ENCODE peak calls at places on chromosome 12, in six cellular contexts. One of them, this sample, is unnamed.

GRCh38 chr12:131592972-131593371 is 117.9 kb upstream of the SFSWAP start:
- DNase-seq in cardiac muscle cell: no peak
- DNase-seq in fibroblast of the conjunctiva: no peak
- DNase-seq in left ventricle myocardium superior: no peak
- DNase-seq in AG04450: no peak
- DNase-seq in HTR-8/SVneo: no peak
- DNase-seq in this sample: no peak

GRCh38 chr12:113422929-113423669 is 919 bp downstream of the SDSL start:
- DNase-seq in HTR-8/SVneo: no peak
- DNase-seq in AG04450: no peak
- DNase-seq in left ventricle myocardium superior: no peak
- DNase-seq in fibroblast of the conjunctiva: no peak
- DNase-seq in cardiac muscle cell: no peak
- DNase-seq in this sample: no peak

GRCh38 chr12:6326316-6326959 is 15.4 kb downstream of the TNFRSF1A start:
- DNase-seq in fibroblast of the conjunctiva: peak; percentile 63
- DNase-seq in HTR-8/SVneo: peak; percentile 83
- DNase-seq in AG04450: no peak
- DNase-seq in cardiac muscle cell: peak; percentile 78
- DNase-seq in left ventricle myocardium superior: peak; percentile 68
- DNase-seq in this sample: no peak

GRCh38 chr12:105357162-105357691 is 26.7 kb downstream of the C12orf75 start:
- DNase-seq in HTR-8/SVneo: peak; percentile 26
- DNase-seq in cardiac muscle cell: no peak
- DNase-seq in AG04450: no peak
- DNase-seq in left ventricle myocardium superior: no peak
- DNase-seq in fibroblast of the conjunctiva: no peak
- DNase-seq in this sample: no peak

GRCh38 chr12:55636116-55636655 is 506 bp upstream of the OR10P1 start:
- DNase-seq in fibroblast of the conjunctiva: no peak
- DNase-seq in AG04450: no peak
- DNase-seq in cardiac muscle cell: no peak
- DNase-seq in left ventricle myocardium superior: no peak
- DNase-seq in HTR-8/SVneo: no peak
- DNase-seq in this sample: no peak

GRCh38 chr12:49264466-49264872 is 413 bp upstream of the TUBA1C start:
- DNase-seq in HTR-8/SVneo: no peak
- DNase-seq in cardiac muscle cell: peak; percentile 56
- DNase-seq in AG04450: no peak
- DNase-seq in left ventricle myocardium superior: no peak
- DNase-seq in fibroblast of the conjunctiva: no peak
- DNase-seq in this sample: peak; percentile 44

GRCh38 chr12:120938496-120938895 is 34.3 kb upstream of the SPPL3 start:
- DNase-seq in left ventricle myocardium superior: no peak
- DNase-seq in cardiac muscle cell: no peak
- DNase-seq in HTR-8/SVneo: no peak
- DNase-seq in fibroblast of the conjunctiva: no peak
- DNase-seq in AG04450: no peak
- DNase-seq in this sample: no peak

GRCh38 chr12:110760204-110760609 is 17.5 kb upstream of the PPP1CC start:
- DNase-seq in left ventricle myocardium superior: no peak
- DNase-seq in cardiac muscle cell: no peak
- DNase-seq in HTR-8/SVneo: no peak
- DNase-seq in AG04450: no peak
- DNase-seq in fibroblast of the conjunctiva: no peak
- DNase-seq in this sample: no peak

GRCh38 chr12:79326225-79326624 is 364.5 kb downstream of the PAWR start:
- DNase-seq in cardiac muscle cell: no peak
- DNase-seq in left ventricle myocardium superior: no peak
- DNase-seq in HTR-8/SVneo: no peak
- DNase-seq in fibroblast of the conjunctiva: no peak
- DNase-seq in AG04450: no peak
- DNase-seq in this sample: peak; percentile 59

GRCh38 chr12:64064706-64065105 is 157.4 kb downstream of the KICS2 start:
- DNase-seq in cardiac muscle cell: no peak
- DNase-seq in HTR-8/SVneo: no peak
- DNase-seq in left ventricle myocardium superior: no peak
- DNase-seq in AG04450: no peak
- DNase-seq in fibroblast of the conjunctiva: no peak
- DNase-seq in this sample: no peak

GRCh38 chr12:44019118-44019517 is 183.2 kb downstream of the TMEM117 start:
- DNase-seq in HTR-8/SVneo: no peak
- DNase-seq in fibroblast of the conjunctiva: no peak
- DNase-seq in cardiac muscle cell: no peak
- DNase-seq in left ventricle myocardium superior: no peak
- DNase-seq in AG04450: no peak
- DNase-seq in this sample: no peak

GRCh38 chr12:34595749-34596733 is 573.7 kb downstream of the ALG10 start:
- DNase-seq in cardiac muscle cell: no peak
- DNase-seq in fibroblast of the conjunctiva: no peak
- DNase-seq in left ventricle myocardium superior: peak; percentile 11
- DNase-seq in AG04450: no peak
- DNase-seq in HTR-8/SVneo: no peak
- DNase-seq in this sample: no peak

GRCh38 chr12:57864382-57864781 is 17.9 kb upstream of the CTDSP2 start:
- DNase-seq in HTR-8/SVneo: no peak
- DNase-seq in AG04450: no peak
- DNase-seq in left ventricle myocardium superior: peak; percentile 36
- DNase-seq in cardiac muscle cell: no peak
- DNase-seq in fibroblast of the conjunctiva: no peak
- DNase-seq in this sample: peak; percentile 70

GRCh38 chr12:27975222-27976136 is 2.9 kb upstream of the PTHLH start:
- DNase-seq in fibroblast of the conjunctiva: no peak
- DNase-seq in AG04450: no peak
- DNase-seq in HTR-8/SVneo: peak; percentile 56
- DNase-seq in left ventricle myocardium superior: peak; percentile 29
- DNase-seq in cardiac muscle cell: peak; percentile 79
- DNase-seq in this sample: peak; percentile 69

GRCh38 chr12:90909069-90909676 is 45.8 kb downstream of the CCER1 start:
- DNase-seq in left ventricle myocardium superior: no peak
- DNase-seq in HTR-8/SVneo: peak; percentile 29
- DNase-seq in AG04450: no peak
- DNase-seq in cardiac muscle cell: peak; percentile 65
- DNase-seq in fibroblast of the conjunctiva: peak; percentile 18
- DNase-seq in this sample: peak; percentile 25

GRCh38 chr12:64826234-64826633 is 1.8 kb downstream of the TBC1D30 start:
- DNase-seq in AG04450: no peak
- DNase-seq in left ventricle myocardium superior: peak; percentile 66
- DNase-seq in HTR-8/SVneo: no peak
- DNase-seq in cardiac muscle cell: peak; percentile 76
- DNase-seq in fibroblast of the conjunctiva: no peak
- DNase-seq in this sample: peak; percentile 78

GRCh38 chr12:53308276-53308675 is 8.8 kb downstream of the MYG1 start:
- DNase-seq in cardiac muscle cell: no peak
- DNase-seq in left ventricle myocardium superior: no peak
- DNase-seq in fibroblast of the conjunctiva: no peak
- DNase-seq in AG04450: no peak
- DNase-seq in HTR-8/SVneo: no peak
- DNase-seq in this sample: no peak

GRCh38 chr12:104930388-104931326 is 27.4 kb downstream of the SLC41A2 start:
- DNase-seq in HTR-8/SVneo: no peak
- DNase-seq in left ventricle myocardium superior: no peak
- DNase-seq in cardiac muscle cell: peak; percentile 21
- DNase-seq in AG04450: no peak
- DNase-seq in fibroblast of the conjunctiva: no peak
- DNase-seq in this sample: no peak

GRCh38 chr12:106062693-106063092 is 76.1 kb downstream of the NUAK1 start:
- DNase-seq in fibroblast of the conjunctiva: no peak
- DNase-seq in left ventricle myocardium superior: no peak
- DNase-seq in cardiac muscle cell: no peak
- DNase-seq in AG04450: no peak
- DNase-seq in HTR-8/SVneo: no peak
- DNase-seq in this sample: no peak

GRCh38 chr12:27988594-27989233 is 16.2 kb upstream of the PTHLH start:
- DNase-seq in cardiac muscle cell: no peak
- DNase-seq in fibroblast of the conjunctiva: no peak
- DNase-seq in AG04450: no peak
- DNase-seq in left ventricle myocardium superior: no peak
- DNase-seq in HTR-8/SVneo: no peak
- DNase-seq in this sample: no peak

GRCh38 chr12:68352067-68352466 is 19.9 kb upstream of the MDM1 start:
- DNase-seq in fibroblast of the conjunctiva: no peak
- DNase-seq in AG04450: no peak
- DNase-seq in cardiac muscle cell: no peak
- DNase-seq in HTR-8/SVneo: no peak
- DNase-seq in left ventricle myocardium superior: no peak
- DNase-seq in this sample: no peak

GRCh38 chr12:52147367-52147972 is 44.3 kb downstream of the KRT80 start:
- DNase-seq in left ventricle myocardium superior: peak; percentile 83
- DNase-seq in HTR-8/SVneo: peak; percentile 95
- DNase-seq in fibroblast of the conjunctiva: peak; percentile 98
- DNase-seq in AG04450: peak; percentile 96
- DNase-seq in cardiac muscle cell: peak; percentile 96
- DNase-seq in this sample: no peak

GRCh38 chr12:103852498-103852992 is 11.5 kb upstream of the NT5DC3 start:
- DNase-seq in AG04450: no peak
- DNase-seq in fibroblast of the conjunctiva: no peak
- DNase-seq in cardiac muscle cell: peak; percentile 29
- DNase-seq in left ventricle myocardium superior: no peak
- DNase-seq in HTR-8/SVneo: no peak
- DNase-seq in this sample: no peak

GRCh38 chr12:67436230-67436629 is 167.1 kb downstream of the CAND1 start:
- DNase-seq in AG04450: no peak
- DNase-seq in fibroblast of the conjunctiva: no peak
- DNase-seq in HTR-8/SVneo: no peak
- DNase-seq in cardiac muscle cell: no peak
- DNase-seq in left ventricle myocardium superior: no peak
- DNase-seq in this sample: no peak

GRCh38 chr12:48160807-48161206 is 3.5 kb upstream of the ASB8 start:
- DNase-seq in cardiac muscle cell: peak; percentile 67
- DNase-seq in fibroblast of the conjunctiva: no peak
- DNase-seq in AG04450: no peak
- DNase-seq in left ventricle myocardium superior: no peak
- DNase-seq in HTR-8/SVneo: no peak
- DNase-seq in this sample: no peak

GRCh38 chr12:121668750-121669524 is 517 bp downstream of the MORN3 start:
- DNase-seq in AG04450: no peak
- DNase-seq in left ventricle myocardium superior: peak; percentile 47
- DNase-seq in HTR-8/SVneo: no peak
- DNase-seq in fibroblast of the conjunctiva: no peak
- DNase-seq in cardiac muscle cell: peak; percentile 54
- DNase-seq in this sample: peak; percentile 54

GRCh38 chr12:58847876-58848600 is 72.3 kb downstream of the LRIG3 start:
- DNase-seq in left ventricle myocardium superior: no peak
- DNase-seq in HTR-8/SVneo: peak; percentile 3
- DNase-seq in fibroblast of the conjunctiva: no peak
- DNase-seq in cardiac muscle cell: no peak
- DNase-seq in AG04450: no peak
- DNase-seq in this sample: peak; percentile 49

GRCh38 chr12:32379213-32379612 is 20.1 kb upstream of the FGD4 start:
- DNase-seq in fibroblast of the conjunctiva: no peak
- DNase-seq in HTR-8/SVneo: no peak
- DNase-seq in left ventricle myocardium superior: no peak
- DNase-seq in cardiac muscle cell: no peak
- DNase-seq in AG04450: no peak
- DNase-seq in this sample: no peak

GRCh38 chr12:106305376-106305775 is 2.8 kb downstream of the TCP11L2 start:
- DNase-seq in fibroblast of the conjunctiva: no peak
- DNase-seq in HTR-8/SVneo: no peak
- DNase-seq in AG04450: no peak
- DNase-seq in left ventricle myocardium superior: no peak
- DNase-seq in cardiac muscle cell: peak; percentile 36
- DNase-seq in this sample: no peak

GRCh38 chr12:96806272-96806671 is 100.8 kb upstream of the NEDD1 start:
- DNase-seq in cardiac muscle cell: no peak
- DNase-seq in left ventricle myocardium superior: no peak
- DNase-seq in fibroblast of the conjunctiva: no peak
- DNase-seq in AG04450: no peak
- DNase-seq in HTR-8/SVneo: no peak
- DNase-seq in this sample: no peak

GRCh38 chr12:67026847-67027246 is 242.3 kb upstream of the CAND1 start:
- DNase-seq in left ventricle myocardium superior: no peak
- DNase-seq in fibroblast of the conjunctiva: no peak
- DNase-seq in cardiac muscle cell: no peak
- DNase-seq in HTR-8/SVneo: no peak
- DNase-seq in AG04450: no peak
- DNase-seq in this sample: no peak

GRCh38 chr12:52203126-52203921 is 11.5 kb upstream of the KRT80 start:
- DNase-seq in cardiac muscle cell: peak; percentile 75
- DNase-seq in fibroblast of the conjunctiva: no peak
- DNase-seq in HTR-8/SVneo: peak; percentile 62
- DNase-seq in left ventricle myocardium superior: peak; percentile 52
- DNase-seq in AG04450: no peak
- DNase-seq in this sample: peak; percentile 85

GRCh38 chr12:16618256-16618655 is 12.3 kb upstream of the LMO3 start:
- DNase-seq in left ventricle myocardium superior: no peak
- DNase-seq in cardiac muscle cell: no peak
- DNase-seq in AG04450: no peak
- DNase-seq in fibroblast of the conjunctiva: no peak
- DNase-seq in HTR-8/SVneo: no peak
- DNase-seq in this sample: no peak

GRCh38 chr12:121592323-121592722 is 11.5 kb upstream of the KDM2B start:
- DNase-seq in HTR-8/SVneo: no peak
- DNase-seq in fibroblast of the conjunctiva: no peak
- DNase-seq in AG04450: no peak
- DNase-seq in left ventricle myocardium superior: no peak
- DNase-seq in cardiac muscle cell: no peak
- DNase-seq in this sample: no peak

GRCh38 chr12:750356-751191 is 1.8 kb upstream of the WNK1 start:
- DNase-seq in fibroblast of the conjunctiva: no peak
- DNase-seq in HTR-8/SVneo: no peak
- DNase-seq in left ventricle myocardium superior: no peak
- DNase-seq in cardiac muscle cell: no peak
- DNase-seq in AG04450: no peak
- DNase-seq in this sample: no peak

GRCh38 chr12:2856051-2856450 is 788 bp downstream of the TEX52 start:
- DNase-seq in HTR-8/SVneo: no peak
- DNase-seq in fibroblast of the conjunctiva: no peak
- DNase-seq in left ventricle myocardium superior: no peak
- DNase-seq in cardiac muscle cell: no peak
- DNase-seq in AG04450: no peak
- DNase-seq in this sample: no peak

GRCh38 chr12:45130881-45131281 is 80.0 kb upstream of the DBX2 start:
- DNase-seq in cardiac muscle cell: peak; percentile 79
- DNase-seq in fibroblast of the conjunctiva: peak; percentile 31
- DNase-seq in left ventricle myocardium superior: no peak
- DNase-seq in HTR-8/SVneo: peak; percentile 56
- DNase-seq in AG04450: peak; percentile 34
- DNase-seq in this sample: peak; percentile 68

GRCh38 chr12:112855375-112855774 is 51.4 kb upstream of the OAS1 start:
- DNase-seq in AG04450: no peak
- DNase-seq in HTR-8/SVneo: no peak
- DNase-seq in left ventricle myocardium superior: no peak
- DNase-seq in fibroblast of the conjunctiva: no peak
- DNase-seq in cardiac muscle cell: no peak
- DNase-seq in this sample: no peak